ENCODE peak calls at places on chromosome 19, in ten cellular contexts. One of them, this sample, is unnamed.

GRCh38 chr19:43662487-43662886 is 7.5 kb downstream of the PLAUR start:
- DNase-seq in stromal cell of bone marrow: no peak
- DNase-seq in CD14-positive monocyte: no peak
- DNase-seq in cerebellar nuclear complex: no peak
- DNase-seq in mesendoderm: peak
- DNase-seq in HEK293T: peak
- DNase-seq in activated T-helper 1 cell treated with Interleukin-2 at 50 U/mL for 16 hours: no peak
- DNase-seq in GM18507: no peak
- DNase-seq in HFF-Myc: no peak
- DNase-seq in upper lobe of right lung: no peak
- DNase-seq in this sample: no peak

GRCh38 chr19:45075215-45076028 is 856 bp downstream of the ZNF296 start:
- DNase-seq in mesendoderm: peak
- DNase-seq in HFF-Myc: no peak
- DNase-seq in CD14-positive monocyte: peak
- DNase-seq in activated T-helper 1 cell treated with Interleukin-2 at 50 U/mL for 16 hours: no peak
- DNase-seq in cerebellar nuclear complex: no peak
- DNase-seq in HEK293T: no peak
- DNase-seq in upper lobe of right lung: peak
- DNase-seq in stromal cell of bone marrow: no peak
- DNase-seq in GM18507: peak
- DNase-seq in this sample: no peak

GRCh38 chr19:55086730-55087541 is 11.3 kb downstream of the EPS8L1 start:
- DNase-seq in cerebellar nuclear complex: no peak
- DNase-seq in HEK293T: no peak
- DNase-seq in mesendoderm: peak
- DNase-seq in HFF-Myc: peak
- DNase-seq in activated T-helper 1 cell treated with Interleukin-2 at 50 U/mL for 16 hours: no peak
- DNase-seq in GM18507: no peak
- DNase-seq in CD14-positive monocyte: peak
- DNase-seq in stromal cell of bone marrow: peak
- DNase-seq in upper lobe of right lung: peak
- DNase-seq in this sample: peak

GRCh38 chr19:44050740-44051653 is 839 bp upstream of the ZNF223 start:
- DNase-seq in upper lobe of right lung: no peak
- DNase-seq in HEK293T: no peak
- DNase-seq in cerebellar nuclear complex: no peak
- DNase-seq in activated T-helper 1 cell treated with Interleukin-2 at 50 U/mL for 16 hours: no peak
- DNase-seq in mesendoderm: no peak
- DNase-seq in HFF-Myc: no peak
- DNase-seq in CD14-positive monocyte: no peak
- DNase-seq in GM18507: no peak
- DNase-seq in stromal cell of bone marrow: no peak
- DNase-seq in this sample: no peak

GRCh38 chr19:19105365-19106060 is 32.8 kb downstream of the TMEM161A start:
- DNase-seq in GM18507: no peak
- DNase-seq in mesendoderm: peak
- DNase-seq in cerebellar nuclear complex: no peak
- DNase-seq in stromal cell of bone marrow: no peak
- DNase-seq in activated T-helper 1 cell treated with Interleukin-2 at 50 U/mL for 16 hours: no peak
- DNase-seq in HEK293T: peak
- DNase-seq in upper lobe of right lung: no peak
- DNase-seq in HFF-Myc: peak
- DNase-seq in CD14-positive monocyte: no peak
- DNase-seq in this sample: no peak

GRCh38 chr19:10238172-10238783 is 7.1 kb upstream of the S1PR2 start:
- DNase-seq in activated T-helper 1 cell treated with Interleukin-2 at 50 U/mL for 16 hours: no peak
- DNase-seq in cerebellar nuclear complex: no peak
- DNase-seq in GM18507: no peak
- DNase-seq in upper lobe of right lung: peak
- DNase-seq in mesendoderm: no peak
- DNase-seq in CD14-positive monocyte: no peak
- DNase-seq in HFF-Myc: no peak
- DNase-seq in stromal cell of bone marrow: peak
- DNase-seq in HEK293T: no peak
- DNase-seq in this sample: peak

GRCh38 chr19:9407827-9408226 is 27.5 kb downstream of the ZNF266 start:
- DNase-seq in upper lobe of right lung: no peak
- DNase-seq in cerebellar nuclear complex: no peak
- DNase-seq in GM18507: no peak
- DNase-seq in HEK293T: no peak
- DNase-seq in CD14-positive monocyte: no peak
- DNase-seq in HFF-Myc: no peak
- DNase-seq in mesendoderm: no peak
- DNase-seq in activated T-helper 1 cell treated with Interleukin-2 at 50 U/mL for 16 hours: no peak
- DNase-seq in stromal cell of bone marrow: no peak
- DNase-seq in this sample: no peak

GRCh38 chr19:35592226-35592625 is 6.3 kb downstream of the PMIS2 start:
- DNase-seq in GM18507: no peak
- DNase-seq in cerebellar nuclear complex: no peak
- DNase-seq in CD14-positive monocyte: no peak
- DNase-seq in upper lobe of right lung: no peak
- DNase-seq in HFF-Myc: no peak
- DNase-seq in mesendoderm: peak
- DNase-seq in activated T-helper 1 cell treated with Interleukin-2 at 50 U/mL for 16 hours: no peak
- DNase-seq in stromal cell of bone marrow: peak
- DNase-seq in HEK293T: peak
- DNase-seq in this sample: no peak

GRCh38 chr19:39679056-39679790 is 23.5 kb downstream of the LGALS16 start:
- DNase-seq in stromal cell of bone marrow: peak
- DNase-seq in HEK293T: no peak
- DNase-seq in activated T-helper 1 cell treated with Interleukin-2 at 50 U/mL for 16 hours: no peak
- DNase-seq in mesendoderm: no peak
- DNase-seq in GM18507: no peak
- DNase-seq in CD14-positive monocyte: no peak
- DNase-seq in HFF-Myc: no peak
- DNase-seq in cerebellar nuclear complex: no peak
- DNase-seq in upper lobe of right lung: no peak
- DNase-seq in this sample: no peak

GRCh38 chr19:17510220-17510993 is 1.0 kb upstream of the PGLS start:
- DNase-seq in activated T-helper 1 cell treated with Interleukin-2 at 50 U/mL for 16 hours: no peak
- DNase-seq in CD14-positive monocyte: no peak
- DNase-seq in HEK293T: no peak
- DNase-seq in cerebellar nuclear complex: no peak
- DNase-seq in HFF-Myc: no peak
- DNase-seq in GM18507: no peak
- DNase-seq in upper lobe of right lung: no peak
- DNase-seq in stromal cell of bone marrow: no peak
- DNase-seq in mesendoderm: no peak
- DNase-seq in this sample: no peak

GRCh38 chr19:4238831-4239230 is 8.0 kb upstream of the YJU2 start:
- DNase-seq in stromal cell of bone marrow: no peak
- DNase-seq in HFF-Myc: no peak
- DNase-seq in upper lobe of right lung: no peak
- DNase-seq in HEK293T: no peak
- DNase-seq in mesendoderm: no peak
- DNase-seq in cerebellar nuclear complex: no peak
- DNase-seq in GM18507: no peak
- DNase-seq in CD14-positive monocyte: no peak
- DNase-seq in activated T-helper 1 cell treated with Interleukin-2 at 50 U/mL for 16 hours: no peak
- DNase-seq in this sample: no peak

GRCh38 chr19:18290250-18291018 is 9.0 kb upstream of the JUND start:
- DNase-seq in HFF-Myc: no peak
- DNase-seq in HEK293T: no peak
- DNase-seq in upper lobe of right lung: no peak
- DNase-seq in stromal cell of bone marrow: no peak
- DNase-seq in activated T-helper 1 cell treated with Interleukin-2 at 50 U/mL for 16 hours: peak
- DNase-seq in mesendoderm: no peak
- DNase-seq in cerebellar nuclear complex: no peak
- DNase-seq in GM18507: peak
- DNase-seq in CD14-positive monocyte: no peak
- DNase-seq in this sample: no peak

GRCh38 chr19:41225238-41226052 is 6.4 kb downstream of the AXL start:
- DNase-seq in HFF-Myc: peak
- DNase-seq in cerebellar nuclear complex: no peak
- DNase-seq in CD14-positive monocyte: peak
- DNase-seq in stromal cell of bone marrow: peak
- DNase-seq in GM18507: no peak
- DNase-seq in upper lobe of right lung: no peak
- DNase-seq in mesendoderm: peak
- DNase-seq in HEK293T: no peak
- DNase-seq in activated T-helper 1 cell treated with Interleukin-2 at 50 U/mL for 16 hours: no peak
- DNase-seq in this sample: peak

GRCh38 chr19:7230826-7231225 is 63.4 kb downstream of the INSR start:
- DNase-seq in HEK293T: no peak
- DNase-seq in HFF-Myc: no peak
- DNase-seq in CD14-positive monocyte: no peak
- DNase-seq in cerebellar nuclear complex: no peak
- DNase-seq in mesendoderm: no peak
- DNase-seq in stromal cell of bone marrow: no peak
- DNase-seq in upper lobe of right lung: peak
- DNase-seq in GM18507: no peak
- DNase-seq in activated T-helper 1 cell treated with Interleukin-2 at 50 U/mL for 16 hours: no peak
- DNase-seq in this sample: no peak

GRCh38 chr19:50357178-50358100 is 8.0 kb downstream of the NAPSA start:
- DNase-seq in cerebellar nuclear complex: no peak
- DNase-seq in mesendoderm: peak
- DNase-seq in HFF-Myc: no peak
- DNase-seq in GM18507: no peak
- DNase-seq in stromal cell of bone marrow: no peak
- DNase-seq in HEK293T: peak
- DNase-seq in upper lobe of right lung: peak
- DNase-seq in activated T-helper 1 cell treated with Interleukin-2 at 50 U/mL for 16 hours: peak
- DNase-seq in CD14-positive monocyte: peak
- DNase-seq in this sample: peak

GRCh38 chr19:12052571-12053169 is at the start of gene ZNF878:
- DNase-seq in activated T-helper 1 cell treated with Interleukin-2 at 50 U/mL for 16 hours: no peak
- DNase-seq in HEK293T: no peak
- DNase-seq in cerebellar nuclear complex: peak
- DNase-seq in mesendoderm: peak
- DNase-seq in GM18507: no peak
- DNase-seq in stromal cell of bone marrow: peak
- DNase-seq in HFF-Myc: peak
- DNase-seq in upper lobe of right lung: peak
- DNase-seq in CD14-positive monocyte: peak
- DNase-seq in this sample: peak

GRCh38 chr19:38506723-38507550 is 73.4 kb downstream of the RYR1 start:
- DNase-seq in upper lobe of right lung: peak
- DNase-seq in HFF-Myc: peak
- DNase-seq in GM18507: peak
- DNase-seq in CD14-positive monocyte: peak
- DNase-seq in mesendoderm: peak
- DNase-seq in cerebellar nuclear complex: no peak
- DNase-seq in stromal cell of bone marrow: peak
- DNase-seq in activated T-helper 1 cell treated with Interleukin-2 at 50 U/mL for 16 hours: peak
- DNase-seq in HEK293T: peak
- DNase-seq in this sample: peak

GRCh38 chr19:6734096-6734696 is 3.2 kb downstream of the GPR108 start:
- DNase-seq in activated T-helper 1 cell treated with Interleukin-2 at 50 U/mL for 16 hours: no peak
- DNase-seq in HFF-Myc: no peak
- DNase-seq in upper lobe of right lung: no peak
- DNase-seq in GM18507: no peak
- DNase-seq in CD14-positive monocyte: no peak
- DNase-seq in mesendoderm: no peak
- DNase-seq in cerebellar nuclear complex: no peak
- DNase-seq in HEK293T: no peak
- DNase-seq in stromal cell of bone marrow: no peak
- DNase-seq in this sample: no peak

GRCh38 chr19:7287716-7288115 is 6.5 kb downstream of the INSR start:
- DNase-seq in GM18507: no peak
- DNase-seq in mesendoderm: no peak
- DNase-seq in stromal cell of bone marrow: no peak
- DNase-seq in HEK293T: no peak
- DNase-seq in activated T-helper 1 cell treated with Interleukin-2 at 50 U/mL for 16 hours: no peak
- DNase-seq in HFF-Myc: no peak
- DNase-seq in cerebellar nuclear complex: no peak
- DNase-seq in upper lobe of right lung: no peak
- DNase-seq in CD14-positive monocyte: no peak
- DNase-seq in this sample: no peak

GRCh38 chr19:45958763-45959516 is 14.7 kb downstream of the NOVA2 start:
- DNase-seq in activated T-helper 1 cell treated with Interleukin-2 at 50 U/mL for 16 hours: no peak
- DNase-seq in cerebellar nuclear complex: no peak
- DNase-seq in HEK293T: no peak
- DNase-seq in HFF-Myc: no peak
- DNase-seq in GM18507: no peak
- DNase-seq in mesendoderm: no peak
- DNase-seq in stromal cell of bone marrow: no peak
- DNase-seq in CD14-positive monocyte: no peak
- DNase-seq in upper lobe of right lung: no peak
- DNase-seq in this sample: no peak